ENCODE peak calls at places on chromosomes 3 and 15, in seven cellular contexts. M is foreskin fibroblast, D is psoas muscle, O is mesenchymal stem cell, B is fibroblast of villous mesenchyme, V is mucosa of descending colon, I is neural progenitor cell. S is an unnamed sample.

GRCh38 chr3:64164309-64164708 is 61.0 kb downstream of the PRICKLE2 start:
- DNase-seq in M (no peak), D (no peak), O (no peak), B (peak), V (no peak), I (no peak), S (no peak)

GRCh38 chr15:73946046-73946678 is 19.9 kb downstream of the LOXL1 start:
- DNase-seq in M (no peak), D (peak), O (no peak), B (no peak), V (no peak), I (no peak), S (no peak)

GRCh38 chr3:72492240-72492639 is 356.0 kb downstream of the SHQ1 start:
- DNase-seq in M (peak), D (peak), O (peak), B (peak), V (peak), I (peak), S (peak)

GRCh38 chr3:45608885-45609284 is 14.3 kb downstream of the LIMD1 start:
- DNase-seq in M (no peak), D (no peak), O (peak), B (peak), V (no peak), I (no peak), S (no peak)

GRCh38 chr3:65534825-65535224 is 503.9 kb downstream of the MAGI1 start:
- DNase-seq in M (no peak), D (no peak), O (no peak), B (no peak), V (no peak), I (no peak), S (no peak)

GRCh38 chr3:97694876-97695275 is 69.7 kb upstream of the ARL6 start:
- DNase-seq in M (no peak), D (no peak), O (no peak), B (no peak), V (no peak), I (no peak), S (no peak)

GRCh38 chr3:141661229-141662196 is 76.6 kb upstream of the RNF7 start:
- DNase-seq in M (no peak), D (no peak), O (no peak), B (no peak), V (no peak), I (no peak), S (no peak)

GRCh38 chr3:141410408-141410807 is 42.1 kb downstream of the ZBTB38 start:
- DNase-seq in M (no peak), D (peak), O (peak), B (peak), V (no peak), I (no peak), S (no peak)

GRCh38 chr3:142210608-142211007 is 14.8 kb downstream of the GK5 start:
- DNase-seq in M (no peak), D (no peak), O (peak), B (peak), V (no peak), I (no peak), S (no peak)

GRCh38 chr3:122794483-122794778 is 438 bp upstream of the SLC49A4 start:
- DNase-seq in M (no peak), D (no peak), O (no peak), B (peak), V (no peak), I (no peak), S (no peak)

GRCh38 chr3:138242466-138242865 is 55.4 kb downstream of the ARMC8 start:
- DNase-seq in M (no peak), D (no peak), O (no peak), B (no peak), V (no peak), I (no peak), S (no peak)

GRCh38 chr3:78430741-78431140 is 1337.1 kb downstream of the ROBO1 start:
- DNase-seq in M (no peak), D (no peak), O (no peak), B (no peak), V (no peak), I (no peak), S (no peak)

GRCh38 chr3:188001052-188001567 is 152.8 kb upstream of the LPP start:
- DNase-seq in M (no peak), D (no peak), O (no peak), B (no peak), V (no peak), I (no peak), S (no peak)

GRCh38 chr3:45929042-45929679 is 14.1 kb upstream of the CXCR6 start:
- DNase-seq in M (peak), D (peak), O (peak), B (peak), V (peak), I (peak), S (no peak)

GRCh38 chr15:65033659-65034269 is 4.3 kb upstream of the MTFMT start:
- DNase-seq in M (peak), D (no peak), O (peak), B (peak), V (no peak), I (peak), S (no peak)

GRCh38 chr15:40087991-40088928 is 20.4 kb downstream of the BMF start:
- DNase-seq in M (no peak), D (peak), O (peak), B (no peak), V (no peak), I (no peak), S (no peak)

GRCh38 chr3:50466177-50466576 is 37.3 kb downstream of the CACNA2D2 start:
- DNase-seq in M (no peak), D (no peak), O (no peak), B (no peak), V (no peak), I (no peak), S (no peak)

GRCh38 chr3:185997130-185997529 is 59.3 kb upstream of the TRA2B start:
- DNase-seq in M (no peak), D (no peak), O (no peak), B (no peak), V (no peak), I (no peak), S (no peak)

GRCh38 chr3:15754047-15754446 is 43.7 kb downstream of the ANKRD28 start:
- DNase-seq in M (no peak), D (no peak), O (no peak), B (no peak), V (no peak), I (no peak), S (no peak)

GRCh38 chr3:52021869-52022268 is 26.2 kb upstream of the RPL29 start:
- DNase-seq in M (no peak), D (peak), O (peak), B (no peak), V (no peak), I (no peak), S (no peak)

GRCh38 chr15:101296418-101297405 is 1.7 kb upstream of the SNRPA1 start:
- DNase-seq in M (peak), D (no peak), O (peak), B (peak), V (no peak), I (no peak), S (peak)

GRCh38 chr15:101295607-101296225 is 668 bp upstream of the SNRPA1 start:
- DNase-seq in M (no peak), D (no peak), O (peak), B (peak), V (no peak), I (no peak), S (peak)

GRCh38 chr15:101294731-101295606 is at the start of gene SNRPA1:
- DNase-seq in M (peak), D (peak), O (peak), B (peak), V (peak), I (peak), S (peak)

GRCh38 chr15:101288905-101289513 is 6.0 kb downstream of the SNRPA1 start:
- DNase-seq in M (no peak), D (no peak), O (peak), B (peak), V (no peak), I (peak), S (no peak)

GRCh38 chr15:101293122-101293521 is 1.9 kb downstream of the SNRPA1 start:
- DNase-seq in M (no peak), D (no peak), O (peak), B (no peak), V (no peak), I (no peak), S (no peak)
- H3K4me3 ChIP-seq in M (peak), D (peak), O (no peak), B (peak), V (no peak), I (peak), S (peak)

GRCh38 chr3:115861166-115861733 is 237.9 kb downstream of the GAP43 start:
- DNase-seq in M (no peak), D (no peak), O (no peak), B (no peak), V (no peak), I (no peak), S (no peak)
- H3K4me3 ChIP-seq in M (no peak), D (no peak), O (no peak), B (no peak), V (no peak), I (no peak), S (no peak)

GRCh38 chr15:69926721-69927120 is 171.0 kb downstream of the TLE3 start:
- DNase-seq in M (no peak), D (no peak), O (no peak), B (no peak), V (no peak), I (no peak), S (no peak)

GRCh38 chr15:69924531-69924930 is 173.2 kb downstream of the TLE3 start:
- DNase-seq in M (no peak), D (no peak), O (no peak), B (no peak), V (no peak), I (no peak), S (no peak)

GRCh38 chr15:69921626-69922624 is 175.8 kb downstream of the TLE3 start:
- DNase-seq in M (no peak), D (no peak), O (no peak), B (no peak), V (no peak), I (no peak), S (no peak)

GRCh38 chr15:69929905-69930630 is 167.6 kb downstream of the TLE3 start:
- DNase-seq in M (no peak), D (no peak), O (no peak), B (no peak), V (no peak), I (no peak), S (no peak)

GRCh38 chr15:69926011-69926410 is 171.7 kb downstream of the TLE3 start:
- DNase-seq in M (no peak), D (no peak), O (peak), B (peak), V (no peak), I (no peak), S (no peak)
- H3K4me3 ChIP-seq in M (no peak), D (no peak), O (no peak), B (no peak), V (no peak), I (no peak), S (no peak)

GRCh38 chr3:38000242-38000916 is 9.8 kb downstream of the VILL start:
- DNase-seq in M (no peak), D (no peak), O (no peak), B (no peak), V (peak), I (no peak), S (peak)

GRCh38 chr3:37997791-37998370 is 7.3 kb downstream of the VILL start:
- DNase-seq in M (no peak), D (peak), O (no peak), B (no peak), V (peak), I (no peak), S (peak)

GRCh38 chr3:38001456-38002081 is 11.0 kb downstream of the VILL start:
- DNase-seq in M (no peak), D (peak), O (no peak), B (no peak), V (peak), I (peak), S (peak)

GRCh38 chr3:38000965-38001455 is 10.4 kb downstream of the VILL start:
- DNase-seq in M (no peak), D (no peak), O (no peak), B (no peak), V (peak), I (no peak), S (peak)

DNA sequence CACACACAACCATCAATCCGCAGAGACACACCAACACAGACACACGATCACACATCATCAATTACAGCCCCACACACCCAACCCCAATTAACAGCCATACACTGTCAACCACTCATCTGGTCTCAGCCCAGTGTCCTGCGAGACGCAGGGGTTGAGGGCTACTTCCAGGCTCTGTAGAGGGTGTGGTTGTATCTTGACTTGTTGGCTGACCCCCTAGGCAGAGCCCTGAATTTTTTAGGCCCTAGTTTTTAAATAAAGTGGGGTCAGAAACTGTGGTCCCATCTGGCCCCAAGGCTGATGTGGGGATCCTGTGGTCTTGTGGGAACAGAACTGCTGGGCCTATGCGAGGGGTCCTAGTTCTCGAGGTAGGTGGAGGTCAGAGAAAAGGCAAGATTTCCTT is 9.2 kb downstream of the VILL start:
- DNase-seq in M (no peak), D (no peak), O (no peak), B (no peak), V (peak), I (no peak), S (peak)
- H3K4me3 ChIP-seq in M (no peak), D (no peak), O (no peak), B (no peak), V (no peak), I (no peak), S (no peak)

DNA sequence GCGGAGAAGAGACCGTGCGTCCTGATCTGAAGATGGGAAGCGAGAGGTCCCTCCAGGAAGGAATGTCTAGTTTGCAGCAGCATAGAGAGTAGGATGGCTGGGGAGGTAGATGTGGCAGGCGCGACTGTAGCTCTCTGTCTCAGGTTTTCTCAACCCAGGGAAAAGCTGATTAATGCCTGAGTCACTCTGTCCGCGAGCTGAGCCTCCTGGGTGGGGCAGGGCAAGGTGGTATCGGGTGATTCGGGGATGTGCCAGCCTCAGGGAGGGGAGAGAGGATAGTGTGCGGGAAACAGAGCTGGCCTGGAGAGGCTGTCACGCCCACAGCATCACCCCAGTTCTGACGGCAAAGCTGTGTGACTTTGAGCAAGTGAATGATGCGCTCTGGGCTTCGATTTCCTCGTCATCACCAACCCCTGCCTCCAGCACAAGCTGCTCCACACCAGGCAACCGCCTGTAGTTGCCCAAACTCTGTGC is 28.4 kb downstream of the CPN2 start:
- DNase-seq in M (peak), D (peak), O (peak), B (peak), V (no peak), I (no peak), S (peak)
- H3K4me3 ChIP-seq in M (no peak), D (no peak), O (no peak), B (no peak), V (no peak), I (no peak), S (peak)